ENCODE peak calls at places on chromosomes 4 and X, in four cellular contexts. One of them, this sample, is unnamed. For H3K9me3, the result is how much of the 10 kb centered on the place peaks cover.

GRCh38 chrX:15376956-15377355 is 7.3 kb downstream of the VEGFD start:
- DNase-seq in endodermal cell: no peak
- DNase-seq in hepatocyte: no peak
- DNase-seq in MM.1S: no peak
- DNase-seq in this sample: no peak

GRCh38 chr4:76023381-76023780 is at the start of gene CXCL10:
- DNase-seq in endodermal cell: no peak
- DNase-seq in hepatocyte: no peak
- DNase-seq in MM.1S: peak
- DNase-seq in this sample: no peak

GRCh38 chr4:74632634-74633033 is 161.7 kb downstream of the BTC start:
- DNase-seq in endodermal cell: no peak
- DNase-seq in hepatocyte: no peak
- DNase-seq in MM.1S: no peak
- DNase-seq in this sample: no peak

GRCh38 chr4:40121515-40121914 is 64.9 kb downstream of the N4BP2 start:
- DNase-seq in endodermal cell: no peak
- DNase-seq in hepatocyte: no peak
- DNase-seq in MM.1S: no peak
- DNase-seq in this sample: no peak

GRCh38 chr4:37383579-37384229 is 139.2 kb downstream of the NWD2 start:
- DNase-seq in endodermal cell: peak
- DNase-seq in hepatocyte: peak
- DNase-seq in MM.1S: peak
- DNase-seq in this sample: no peak

GRCh38 chr4:1464581-1465171 is 58.4 kb upstream of the NKX1-1 start:
- DNase-seq in endodermal cell: no peak
- DNase-seq in hepatocyte: no peak
- DNase-seq in MM.1S: no peak
- DNase-seq in this sample: no peak

GRCh38 chr4:176259330-176260090 is 9.5 kb downstream of the ASB5 start:
- DNase-seq in endodermal cell: no peak
- DNase-seq in hepatocyte: peak
- DNase-seq in MM.1S: no peak
- DNase-seq in this sample: no peak

GRCh38 chrX:40260123-40260751 is 162.5 kb upstream of the BCOR start:
- DNase-seq in endodermal cell: no peak
- DNase-seq in hepatocyte: no peak
- DNase-seq in MM.1S: no peak
- DNase-seq in this sample: peak

GRCh38 chr4:158371158-158371557 is 150.5 kb upstream of the RXFP1 start:
- DNase-seq in endodermal cell: no peak
- DNase-seq in hepatocyte: no peak
- DNase-seq in MM.1S: no peak
- DNase-seq in this sample: no peak

GRCh38 chrX:119760026-119760902 is 1.9 kb downstream of the SOWAHD start:
- DNase-seq in endodermal cell: no peak
- DNase-seq in hepatocyte: no peak
- DNase-seq in MM.1S: no peak
- DNase-seq in this sample: no peak

GRCh38 chr4:80463509-80463908 is 128.0 kb downstream of the CFAP299 start:
- DNase-seq in endodermal cell: no peak
- DNase-seq in hepatocyte: no peak
- DNase-seq in MM.1S: no peak
- DNase-seq in this sample: no peak

GRCh38 chrX:120242807-120243206 is 7.8 kb upstream of the ZBTB33 start:
- DNase-seq in endodermal cell: no peak
- DNase-seq in hepatocyte: no peak
- DNase-seq in MM.1S: no peak
- DNase-seq in this sample: no peak

GRCh38 chr4:162229670-162230069 is 65.9 kb upstream of the FSTL5 start:
- DNase-seq in endodermal cell: no peak
- DNase-seq in hepatocyte: no peak
- DNase-seq in MM.1S: no peak
- DNase-seq in this sample: no peak

GRCh38 chr4:162234595-162234994 is 70.8 kb upstream of the FSTL5 start:
- DNase-seq in endodermal cell: no peak
- DNase-seq in hepatocyte: no peak
- DNase-seq in MM.1S: no peak
- DNase-seq in this sample: no peak

GRCh38 chr4:162237676-162238075 is 73.9 kb upstream of the FSTL5 start:
- DNase-seq in endodermal cell: no peak
- DNase-seq in hepatocyte: no peak
- DNase-seq in MM.1S: no peak
- DNase-seq in this sample: no peak

DNA sequence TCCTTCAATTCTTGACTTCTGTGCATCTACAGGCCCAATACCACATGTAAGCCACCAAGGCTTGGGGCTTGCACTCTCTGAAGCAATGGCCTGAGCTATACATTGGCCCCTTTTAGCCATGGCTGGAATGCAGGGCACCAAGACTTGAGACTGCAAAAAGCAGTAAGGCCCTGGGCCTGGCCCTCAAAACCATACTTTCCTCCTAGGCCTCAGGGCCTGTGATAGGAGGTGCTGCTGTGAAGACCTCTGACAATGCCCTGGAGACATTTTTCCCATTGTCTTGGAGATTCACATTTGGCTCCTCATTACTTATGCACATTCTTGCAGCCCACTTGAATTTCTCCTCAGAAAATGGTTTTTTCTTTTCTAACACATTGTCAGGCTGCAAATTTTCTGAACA is 68.5 kb upstream of the FSTL5 start:
- DNase-seq in endodermal cell: peak
- DNase-seq in hepatocyte: no peak
- DNase-seq in MM.1S: no peak
- DNase-seq in this sample: no peak
- H3K9me3 ChIP-seq in endodermal cell: under half
- H3K9me3 ChIP-seq in hepatocyte: under half
- H3K9me3 ChIP-seq in MM.1S: under half
- H3K9me3 ChIP-seq in this sample: under half

DNA sequence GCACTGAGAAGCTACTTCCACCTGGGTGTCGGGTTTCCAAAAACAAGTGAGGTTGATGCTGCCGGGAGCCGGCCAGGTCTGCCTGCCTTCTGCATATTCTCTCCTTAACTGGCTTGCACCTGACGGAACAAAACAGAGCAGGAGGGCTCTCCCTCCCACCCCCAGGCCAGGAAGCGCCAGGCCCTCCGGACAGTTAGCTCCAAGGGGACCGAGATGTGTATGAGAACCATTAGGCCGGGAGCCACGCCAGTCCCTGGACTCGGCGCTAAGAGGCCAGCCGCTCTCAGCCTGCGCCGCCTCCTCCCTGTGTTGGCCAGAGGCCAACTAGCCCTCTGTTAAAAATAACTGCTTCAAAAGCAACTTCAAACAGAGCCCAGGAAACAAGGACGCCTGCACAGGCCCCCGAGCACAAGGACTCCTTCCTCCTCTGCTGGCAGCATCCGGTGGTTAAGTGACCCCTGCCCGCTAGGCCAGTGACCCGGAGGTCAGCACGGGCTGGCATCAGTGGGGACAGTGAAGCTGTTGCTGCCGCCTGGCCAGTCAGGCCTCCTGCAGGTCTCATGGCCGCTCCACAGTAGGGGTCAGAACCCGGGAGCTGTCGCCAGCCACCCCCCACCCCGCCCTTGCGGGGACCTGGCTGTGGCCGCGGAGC is 107.9 kb downstream of the ABLIM2 start:
- DNase-seq in endodermal cell: peak
- DNase-seq in hepatocyte: peak
- DNase-seq in MM.1S: no peak
- DNase-seq in this sample: peak
- H3K4me3 ChIP-seq in endodermal cell: no peak
- H3K4me3 ChIP-seq in hepatocyte: no peak
- H3K4me3 ChIP-seq in MM.1S: no peak
- H3K4me3 ChIP-seq in this sample: no peak

GRCh38 chrX:134782796-134783195 is 124.5 kb upstream of the PLAC1 start:
- DNase-seq in endodermal cell: no peak
- DNase-seq in hepatocyte: peak
- DNase-seq in MM.1S: no peak
- DNase-seq in this sample: no peak
- TF ChIP-seq CTCF in endodermal cell: peak
- TF ChIP-seq CTCF in hepatocyte: peak
- TF ChIP-seq CTCF in MM.1S: peak
- TF ChIP-seq CTCF in this sample: no peak

DNA sequence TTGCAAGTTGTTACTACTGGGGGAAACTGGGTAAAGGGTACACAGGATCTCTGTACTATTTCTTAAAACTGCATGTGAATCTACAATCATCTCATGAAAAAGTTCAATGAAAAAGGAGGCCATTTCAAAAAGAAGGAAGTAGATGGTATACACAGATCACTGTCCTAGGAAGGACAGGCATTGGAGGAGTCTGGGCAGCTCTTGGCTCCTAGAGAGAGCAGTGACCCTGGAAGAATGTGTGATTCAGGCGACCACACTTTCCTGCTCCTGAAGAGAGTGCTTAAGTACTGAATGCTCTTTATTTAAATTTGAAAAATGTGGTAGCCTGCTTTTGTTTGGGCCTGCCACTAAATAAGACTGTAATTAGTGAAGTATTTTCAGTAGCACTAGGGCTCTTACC is 318.1 kb upstream of the CASK start:
- DNase-seq in endodermal cell: no peak
- DNase-seq in hepatocyte: no peak
- DNase-seq in MM.1S: no peak
- DNase-seq in this sample: peak
- H3K9me3 ChIP-seq in endodermal cell: under half
- H3K9me3 ChIP-seq in hepatocyte: under half
- H3K9me3 ChIP-seq in MM.1S: under half
- H3K9me3 ChIP-seq in this sample: under half

GRCh38 chr4:185305979-185306442 is 89.7 kb downstream of the LRP2BP start:
- DNase-seq in endodermal cell: peak
- DNase-seq in hepatocyte: no peak
- DNase-seq in MM.1S: no peak
- DNase-seq in this sample: peak
- H3K4me3 ChIP-seq in endodermal cell: peak
- H3K4me3 ChIP-seq in hepatocyte: no peak
- H3K4me3 ChIP-seq in MM.1S: no peak
- H3K4me3 ChIP-seq in this sample: no peak

GRCh38 chr4:173360587-173361221 is 10.1 kb upstream of the SAP30 start:
- DNase-seq in endodermal cell: no peak
- DNase-seq in hepatocyte: peak
- DNase-seq in MM.1S: peak
- DNase-seq in this sample: no peak
- TF ChIP-seq CTCF in endodermal cell: peak
- TF ChIP-seq CTCF in hepatocyte: peak
- TF ChIP-seq CTCF in MM.1S: peak
- TF ChIP-seq CTCF in this sample: no peak